ENCODE peak calls at places on chromosomes 5 and 9, in four cellular contexts. One of them, this sample, is unnamed.

GRCh38 chr5:59615272-59615671 is 278.3 kb downstream of the PDE4D start:
- DNase-seq in K562: no peak
- DNase-seq in HepG2: no peak
- DNase-seq in GM12878: no peak
- DNase-seq in this sample: no peak

GRCh38 chr5:95080026-95080425 is 204.9 kb downstream of the MCTP1 start:
- DNase-seq in K562: no peak
- DNase-seq in HepG2: no peak
- DNase-seq in GM12878: no peak
- DNase-seq in this sample: no peak

GRCh38 chr5:119512277-119512676 is 60.0 kb downstream of the HSD17B4 start:
- DNase-seq in K562: no peak
- DNase-seq in HepG2: no peak
- DNase-seq in GM12878: no peak
- DNase-seq in this sample: no peak

GRCh38 chr9:110432253-110432652 is 94.6 kb upstream of the TXNDC8 start:
- DNase-seq in K562: peak; percentile 63
- DNase-seq in HepG2: no peak
- DNase-seq in GM12878: no peak
- DNase-seq in this sample: no peak

GRCh38 chr5:38585812-38586211 is 29.4 kb upstream of the LIFR start:
- DNase-seq in K562: no peak
- DNase-seq in HepG2: no peak
- DNase-seq in GM12878: peak; percentile 21
- DNase-seq in this sample: no peak

GRCh38 chr9:95793924-95794828 is 81.3 kb upstream of the ERCC6L2 start:
- DNase-seq in K562: no peak
- DNase-seq in HepG2: no peak
- DNase-seq in GM12878: no peak
- DNase-seq in this sample: no peak

GRCh38 chr5:74576941-74577456 is 63.5 kb downstream of the ENC1 start:
- DNase-seq in K562: no peak
- DNase-seq in HepG2: no peak
- DNase-seq in GM12878: peak; percentile 70
- DNase-seq in this sample: no peak

GRCh38 chr9:127112056-127112455 is 10.4 kb downstream of the ANGPTL2 start:
- DNase-seq in K562: peak; percentile 17
- DNase-seq in HepG2: no peak
- DNase-seq in GM12878: no peak
- DNase-seq in this sample: no peak

GRCh38 chr5:157603333-157604190 is 28.0 kb upstream of the ADAM19 start:
- DNase-seq in K562: no peak
- DNase-seq in HepG2: peak; percentile 18
- DNase-seq in GM12878: no peak
- DNase-seq in this sample: peak; percentile 90

GRCh38 chr9:5427005-5427404 is 10.7 kb downstream of the PLGRKT start:
- DNase-seq in K562: no peak
- DNase-seq in HepG2: no peak
- DNase-seq in GM12878: no peak
- DNase-seq in this sample: no peak
- TF ChIP-seq REST in K562: no peak
- TF ChIP-seq REST in HepG2: no peak
- TF ChIP-seq REST in GM12878: no peak
- TF ChIP-seq REST in this sample: no peak

GRCh38 chr9:137371521-137371941 is 51.4 kb downstream of the EXD3 start:
- DNase-seq in K562: no peak
- DNase-seq in HepG2: no peak
- DNase-seq in GM12878: no peak
- DNase-seq in this sample: no peak

GRCh38 chr9:137373611-137373980 is 49.4 kb downstream of the EXD3 start:
- DNase-seq in K562: no peak
- DNase-seq in HepG2: no peak
- DNase-seq in GM12878: no peak
- DNase-seq in this sample: no peak

GRCh38 chr9:137374131-137374845 is 48.7 kb downstream of the EXD3 start:
- DNase-seq in K562: no peak
- DNase-seq in HepG2: no peak
- DNase-seq in GM12878: no peak
- DNase-seq in this sample: no peak

GRCh38 chr9:137371966-137372651 is 50.9 kb downstream of the EXD3 start:
- DNase-seq in K562: no peak
- DNase-seq in HepG2: no peak
- DNase-seq in GM12878: no peak
- DNase-seq in this sample: no peak

DNA sequence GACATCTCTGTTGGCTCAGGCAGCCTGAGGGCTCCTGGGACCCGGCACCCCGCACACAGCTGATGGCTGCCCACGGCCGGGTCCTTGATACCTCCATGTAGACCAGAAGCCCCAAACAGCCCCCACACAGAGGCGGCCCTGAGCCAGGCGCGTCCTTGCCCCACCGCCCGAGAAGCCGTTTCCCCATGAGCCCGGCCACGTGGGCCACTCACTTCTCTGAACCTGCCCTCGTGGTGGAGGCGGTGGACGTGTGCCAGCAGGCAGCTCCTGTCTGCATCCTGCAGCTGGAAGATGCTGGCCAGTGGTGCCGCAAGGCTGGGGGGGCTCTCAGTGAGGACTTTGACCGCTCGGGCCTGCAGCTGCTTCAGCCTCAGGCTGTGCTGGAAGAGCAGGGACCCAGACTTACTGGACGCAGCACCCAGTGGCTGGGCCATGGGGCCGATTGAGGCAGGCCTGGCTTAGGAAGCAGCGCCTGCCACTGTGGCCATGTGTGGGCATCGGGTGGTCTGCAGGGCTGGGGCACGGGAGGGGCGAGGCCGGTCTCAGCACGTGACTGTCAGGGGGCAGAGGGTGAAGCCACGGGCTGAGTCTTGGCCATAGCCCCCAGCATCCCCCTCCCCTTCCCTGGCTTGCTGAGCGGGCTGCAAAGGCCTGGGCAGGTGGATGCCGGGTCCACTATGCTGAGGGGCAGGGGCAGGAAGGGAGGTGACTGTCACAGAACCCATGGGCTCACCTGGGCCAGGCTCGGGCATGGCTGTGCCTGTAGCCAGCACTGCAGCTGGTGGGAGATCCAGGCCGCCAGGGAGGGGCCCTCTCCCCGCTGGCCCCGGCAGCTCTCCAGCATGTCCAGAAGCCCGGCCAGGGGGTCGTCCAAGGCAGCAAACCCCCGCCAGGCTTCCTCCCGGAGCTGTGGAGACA is 50.0 kb downstream of the EXD3 start:
- DNase-seq in K562: no peak
- DNase-seq in HepG2: no peak
- DNase-seq in GM12878: no peak
- DNase-seq in this sample: no peak
- TF ChIP-seq ATF3 in K562: no peak
- TF ChIP-seq ATF3 in HepG2: no peak
- TF ChIP-seq ATF3 in GM12878: no peak
- TF ChIP-seq ATF3 in this sample: no peak

GRCh38 chr5:150307617-150308426 is 5.1 kb upstream of the ARSI start:
- DNase-seq in K562: no peak
- DNase-seq in HepG2: peak; percentile 99
- DNase-seq in GM12878: no peak
- DNase-seq in this sample: no peak

GRCh38 chr5:150311015-150311692 is 8.4 kb upstream of the ARSI start:
- DNase-seq in K562: no peak
- DNase-seq in HepG2: no peak
- DNase-seq in GM12878: no peak
- DNase-seq in this sample: no peak

GRCh38 chr5:150306775-150307174 is 4.1 kb upstream of the ARSI start:
- DNase-seq in K562: no peak
- DNase-seq in HepG2: no peak
- DNase-seq in GM12878: no peak
- DNase-seq in this sample: no peak

GRCh38 chr5:150309898-150310269 is 7.2 kb upstream of the ARSI start:
- DNase-seq in K562: no peak
- DNase-seq in HepG2: no peak
- DNase-seq in GM12878: no peak
- DNase-seq in this sample: no peak

DNA sequence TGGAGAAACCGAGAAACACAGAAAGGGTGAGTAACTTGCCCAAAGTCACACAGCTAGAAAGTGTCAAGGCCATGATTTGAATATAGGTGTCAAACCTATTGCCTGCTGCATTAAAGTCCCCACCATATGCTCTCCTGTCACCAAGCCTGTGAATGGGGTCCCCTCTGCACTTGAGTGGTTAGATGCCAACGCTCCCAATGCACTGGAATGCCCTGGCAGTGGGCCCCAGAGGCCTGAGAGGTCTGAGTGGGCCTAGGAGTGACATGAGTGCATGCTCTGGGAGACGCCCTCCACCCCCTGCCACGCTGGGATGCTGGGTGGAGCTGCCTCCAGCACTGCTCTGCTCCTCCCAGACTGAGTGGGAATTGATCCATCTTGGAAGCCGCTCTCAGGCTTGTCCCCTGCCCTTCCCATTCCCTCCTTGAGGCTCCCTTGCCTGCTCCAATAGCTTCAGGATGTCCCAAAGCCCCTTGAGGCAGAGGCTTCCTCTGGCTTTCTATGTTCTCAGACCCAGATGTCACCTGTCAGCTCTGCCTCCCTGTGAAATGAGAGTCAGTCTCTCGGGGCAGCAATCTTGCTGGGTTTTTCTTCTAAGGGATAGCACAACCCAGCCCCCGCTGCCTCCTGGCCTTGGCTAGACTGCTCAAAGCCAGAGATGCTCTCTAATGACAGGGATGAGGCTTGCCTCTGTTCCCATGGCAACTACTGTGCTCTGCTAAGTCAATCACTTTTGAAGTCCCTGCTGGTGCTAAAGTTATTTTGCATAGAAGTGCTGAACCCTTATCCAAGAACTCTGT is 6.6 kb upstream of the ARSI start:
- DNase-seq in K562: no peak
- DNase-seq in HepG2: no peak
- DNase-seq in GM12878: no peak
- DNase-seq in this sample: no peak
- TF ChIP-seq REST in K562: no peak
- TF ChIP-seq REST in HepG2: no peak
- TF ChIP-seq REST in GM12878: no peak
- TF ChIP-seq REST in this sample: no peak

GRCh38 chr5:138461343-138462125 is 3.7 kb upstream of the EGR1 start:
- DNase-seq in K562: no peak
- DNase-seq in HepG2: no peak
- DNase-seq in GM12878: no peak
- DNase-seq in this sample: no peak
- TF ChIP-seq ATF3 in K562: no peak
- TF ChIP-seq ATF3 in HepG2: no peak
- TF ChIP-seq ATF3 in GM12878: no peak
- TF ChIP-seq ATF3 in this sample: no peak

GRCh38 chr5:143932584-143932983 is 120.6 kb downstream of the HMHB1 start:
- DNase-seq in K562: no peak
- DNase-seq in HepG2: no peak
- DNase-seq in GM12878: no peak
- DNase-seq in this sample: no peak

GRCh38 chr5:143931389-143931984 is 119.5 kb downstream of the HMHB1 start:
- DNase-seq in K562: no peak
- DNase-seq in HepG2: no peak
- DNase-seq in GM12878: no peak
- DNase-seq in this sample: no peak

GRCh38 chr5:143933434-143933833 is 121.5 kb downstream of the HMHB1 start:
- DNase-seq in K562: no peak
- DNase-seq in HepG2: no peak
- DNase-seq in GM12878: no peak
- DNase-seq in this sample: no peak

GRCh38 chr5:143930561-143930960 is 118.6 kb downstream of the HMHB1 start:
- DNase-seq in K562: no peak
- DNase-seq in HepG2: no peak
- DNase-seq in GM12878: no peak
- DNase-seq in this sample: no peak

DNA sequence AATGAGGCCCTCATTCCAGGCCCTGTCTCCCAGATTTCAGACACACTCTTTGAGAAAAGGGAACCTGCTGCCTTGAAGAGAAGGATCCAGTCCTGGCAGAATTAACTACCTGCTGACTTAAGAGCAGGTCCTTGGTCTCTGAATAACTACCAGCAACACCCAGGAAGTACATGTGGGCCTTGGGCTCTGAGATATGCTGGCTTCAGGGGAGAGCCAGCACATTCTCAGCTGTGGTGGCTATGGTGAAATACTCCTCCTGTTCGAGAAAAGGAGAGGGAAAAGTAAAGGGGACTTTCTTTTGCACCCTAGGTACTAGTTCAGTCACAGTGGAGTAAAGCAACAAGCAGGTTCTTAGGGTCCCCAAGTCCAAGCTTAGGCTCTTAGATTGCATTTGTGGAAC is 120.0 kb downstream of the HMHB1 start:
- DNase-seq in K562: no peak
- DNase-seq in HepG2: no peak
- DNase-seq in GM12878: no peak
- DNase-seq in this sample: no peak
- TF ChIP-seq REST in K562: no peak
- TF ChIP-seq REST in HepG2: no peak
- TF ChIP-seq REST in GM12878: no peak
- TF ChIP-seq REST in this sample: no peak